ENCODE peak calls at places on chromosomes 6 and 20, in ten cellular contexts. One of them, this sample, is unnamed.

GRCh38 chr6:162560891-162561290 is 166.7 kb downstream of the PRKN start:
- DNase-seq in T-helper 17 cell: no peak
- DNase-seq in AG04450: no peak
- DNase-seq in stimulated activated CD4-positive, alpha-beta T cell treated with anti-CD3 and anti-CD28 coated beads, Interleukin-15, amount 100 ng/mL, for 1 hour: no peak
- DNase-seq in adipocyte: no peak
- DNase-seq in effector CD4-positive, alpha-beta T cell: no peak
- DNase-seq in GDM1: no peak
- DNase-seq in mucosa of gallbladder: no peak
- DNase-seq in cardiac muscle cell: no peak
- DNase-seq in neural crest cell: no peak
- DNase-seq in this sample: no peak

GRCh38 chr6:70846207-70846835 is 110.5 kb downstream of the B3GAT2 start:
- DNase-seq in adipocyte: no peak
- DNase-seq in AG04450: no peak
- DNase-seq in neural crest cell: no peak
- DNase-seq in effector CD4-positive, alpha-beta T cell: no peak
- DNase-seq in GDM1: no peak
- DNase-seq in stimulated activated CD4-positive, alpha-beta T cell treated with anti-CD3 and anti-CD28 coated beads, Interleukin-15, amount 100 ng/mL, for 1 hour: no peak
- DNase-seq in mucosa of gallbladder: no peak
- DNase-seq in cardiac muscle cell: no peak
- DNase-seq in T-helper 17 cell: no peak
- DNase-seq in this sample: no peak

GRCh38 chr20:4972506-4973251 is 28.6 kb downstream of the SLC23A2 start:
- DNase-seq in effector CD4-positive, alpha-beta T cell: no peak
- DNase-seq in stimulated activated CD4-positive, alpha-beta T cell treated with anti-CD3 and anti-CD28 coated beads, Interleukin-15, amount 100 ng/mL, for 1 hour: no peak
- DNase-seq in adipocyte: no peak
- DNase-seq in AG04450: no peak
- DNase-seq in cardiac muscle cell: no peak
- DNase-seq in T-helper 17 cell: no peak
- DNase-seq in neural crest cell: no peak
- DNase-seq in GDM1: no peak
- DNase-seq in mucosa of gallbladder: no peak
- DNase-seq in this sample: no peak

GRCh38 chr6:122042380-122042779 is 357.1 kb upstream of the HSF2 start:
- DNase-seq in neural crest cell: no peak
- DNase-seq in AG04450: no peak
- DNase-seq in GDM1: no peak
- DNase-seq in mucosa of gallbladder: no peak
- DNase-seq in stimulated activated CD4-positive, alpha-beta T cell treated with anti-CD3 and anti-CD28 coated beads, Interleukin-15, amount 100 ng/mL, for 1 hour: no peak
- DNase-seq in T-helper 17 cell: no peak
- DNase-seq in cardiac muscle cell: no peak
- DNase-seq in adipocyte: no peak
- DNase-seq in effector CD4-positive, alpha-beta T cell: no peak
- DNase-seq in this sample: no peak

GRCh38 chr6:21986703-21987102 is 310.1 kb downstream of the PRL start:
- DNase-seq in cardiac muscle cell: no peak
- DNase-seq in stimulated activated CD4-positive, alpha-beta T cell treated with anti-CD3 and anti-CD28 coated beads, Interleukin-15, amount 100 ng/mL, for 1 hour: no peak
- DNase-seq in effector CD4-positive, alpha-beta T cell: no peak
- DNase-seq in T-helper 17 cell: no peak
- DNase-seq in mucosa of gallbladder: no peak
- DNase-seq in neural crest cell: no peak
- DNase-seq in adipocyte: no peak
- DNase-seq in GDM1: no peak
- DNase-seq in AG04450: no peak
- DNase-seq in this sample: no peak

GRCh38 chr20:57952136-57952535 is 242.3 kb upstream of the PMEPA1 start:
- DNase-seq in cardiac muscle cell: no peak
- DNase-seq in adipocyte: no peak
- DNase-seq in effector CD4-positive, alpha-beta T cell: no peak
- DNase-seq in AG04450: no peak
- DNase-seq in stimulated activated CD4-positive, alpha-beta T cell treated with anti-CD3 and anti-CD28 coated beads, Interleukin-15, amount 100 ng/mL, for 1 hour: no peak
- DNase-seq in GDM1: no peak
- DNase-seq in neural crest cell: no peak
- DNase-seq in T-helper 17 cell: no peak
- DNase-seq in mucosa of gallbladder: no peak
- DNase-seq in this sample: no peak

GRCh38 chr6:36633370-36633769 is 39.2 kb downstream of the SRSF3 start:
- DNase-seq in adipocyte: no peak
- DNase-seq in cardiac muscle cell: no peak
- DNase-seq in AG04450: no peak
- DNase-seq in T-helper 17 cell: no peak
- DNase-seq in mucosa of gallbladder: no peak
- DNase-seq in stimulated activated CD4-positive, alpha-beta T cell treated with anti-CD3 and anti-CD28 coated beads, Interleukin-15, amount 100 ng/mL, for 1 hour: no peak
- DNase-seq in GDM1: no peak
- DNase-seq in effector CD4-positive, alpha-beta T cell: no peak
- DNase-seq in neural crest cell: no peak
- DNase-seq in this sample: no peak

GRCh38 chr20:17036546-17036945 is 190.3 kb upstream of the PCSK2 start:
- DNase-seq in AG04450: no peak
- DNase-seq in effector CD4-positive, alpha-beta T cell: no peak
- DNase-seq in GDM1: no peak
- DNase-seq in adipocyte: no peak
- DNase-seq in stimulated activated CD4-positive, alpha-beta T cell treated with anti-CD3 and anti-CD28 coated beads, Interleukin-15, amount 100 ng/mL, for 1 hour: no peak
- DNase-seq in mucosa of gallbladder: no peak
- DNase-seq in neural crest cell: no peak
- DNase-seq in cardiac muscle cell: no peak
- DNase-seq in T-helper 17 cell: no peak
- DNase-seq in this sample: no peak

GRCh38 chr6:114271405-114271804 is 71.4 kb downstream of the HS3ST5 start:
- DNase-seq in neural crest cell: no peak
- DNase-seq in AG04450: no peak
- DNase-seq in T-helper 17 cell: no peak
- DNase-seq in mucosa of gallbladder: no peak
- DNase-seq in cardiac muscle cell: no peak
- DNase-seq in stimulated activated CD4-positive, alpha-beta T cell treated with anti-CD3 and anti-CD28 coated beads, Interleukin-15, amount 100 ng/mL, for 1 hour: no peak
- DNase-seq in GDM1: no peak
- DNase-seq in adipocyte: no peak
- DNase-seq in effector CD4-positive, alpha-beta T cell: no peak
- DNase-seq in this sample: no peak

GRCh38 chr6:167726043-167726442 is 100.7 kb upstream of the AFDN start:
- DNase-seq in neural crest cell: no peak
- DNase-seq in cardiac muscle cell: no peak
- DNase-seq in adipocyte: no peak
- DNase-seq in T-helper 17 cell: no peak
- DNase-seq in GDM1: no peak
- DNase-seq in effector CD4-positive, alpha-beta T cell: no peak
- DNase-seq in stimulated activated CD4-positive, alpha-beta T cell treated with anti-CD3 and anti-CD28 coated beads, Interleukin-15, amount 100 ng/mL, for 1 hour: no peak
- DNase-seq in mucosa of gallbladder: no peak
- DNase-seq in AG04450: no peak
- DNase-seq in this sample: no peak

GRCh38 chr6:30394139-30394538 is 49.2 kb downstream of the RPP21 start:
- DNase-seq in T-helper 17 cell: no peak
- DNase-seq in adipocyte: no peak
- DNase-seq in neural crest cell: no peak
- DNase-seq in cardiac muscle cell: no peak
- DNase-seq in effector CD4-positive, alpha-beta T cell: no peak
- DNase-seq in mucosa of gallbladder: peak; percentile 70
- DNase-seq in stimulated activated CD4-positive, alpha-beta T cell treated with anti-CD3 and anti-CD28 coated beads, Interleukin-15, amount 100 ng/mL, for 1 hour: no peak
- DNase-seq in GDM1: no peak
- DNase-seq in AG04450: no peak
- DNase-seq in this sample: no peak

GRCh38 chr6:107019047-107019446 is 9.0 kb upstream of the MTRES1 start:
- DNase-seq in effector CD4-positive, alpha-beta T cell: no peak
- DNase-seq in GDM1: no peak
- DNase-seq in cardiac muscle cell: no peak
- DNase-seq in T-helper 17 cell: no peak
- DNase-seq in stimulated activated CD4-positive, alpha-beta T cell treated with anti-CD3 and anti-CD28 coated beads, Interleukin-15, amount 100 ng/mL, for 1 hour: no peak
- DNase-seq in mucosa of gallbladder: no peak
- DNase-seq in AG04450: no peak
- DNase-seq in adipocyte: no peak
- DNase-seq in neural crest cell: no peak
- DNase-seq in this sample: no peak

GRCh38 chr20:63009988-63010769 is 3.4 kb upstream of the BHLHE23 start:
- DNase-seq in adipocyte: no peak
- DNase-seq in T-helper 17 cell: peak; percentile 64
- DNase-seq in cardiac muscle cell: no peak
- DNase-seq in neural crest cell: no peak
- DNase-seq in AG04450: no peak
- DNase-seq in GDM1: peak; percentile 11
- DNase-seq in mucosa of gallbladder: no peak
- DNase-seq in effector CD4-positive, alpha-beta T cell: peak; percentile 34
- DNase-seq in stimulated activated CD4-positive, alpha-beta T cell treated with anti-CD3 and anti-CD28 coated beads, Interleukin-15, amount 100 ng/mL, for 1 hour: peak; percentile 38
- DNase-seq in this sample: no peak

This sample was measured in GM03348.